ENCODE peak calls at places on chromosomes 4 and X, in eight cellular contexts. V, G, P, E, S, B, L and H are unnamed samples.

GRCh38 chrX:16671005-16671404 is 21.0 kb downstream of the S100G start:
- DNase-seq in L (no peak), S (no peak), E (peak; percentile 42), V (peak; percentile 76), G (peak; percentile 72), B (peak; percentile 4), P (peak; percentile 42), H (peak; percentile 49)

GRCh38 chr4:41212221-41213203 is 1.8 kb downstream of the APBB2 start:
- DNase-seq in B (peak; percentile 37), P (peak; percentile 77), V (peak; percentile 85), G (peak; percentile 64), S (no peak), E (peak; percentile 69), L (peak; percentile 56), H (peak; percentile 36)

GRCh38 chr4:13349096-13349495 is 135.0 kb downstream of the RAB28 start:
- DNase-seq in B (no peak), L (no peak), S (no peak), E (no peak), P (peak; percentile 28), G (peak; percentile 6), V (peak; percentile 70), H (no peak)

GRCh38 chr4:82063017-82063416 is 310.8 kb downstream of the HNRNPD start:
- DNase-seq in B (no peak), G (no peak), V (no peak), E (no peak), P (no peak), S (no peak), L (no peak), H (no peak)

GRCh38 chr4:104571341-104571740 is 76.6 kb upstream of the CXXC4 start:
- DNase-seq in V (no peak), G (no peak), B (no peak), E (peak; percentile 35), P (no peak), S (no peak), L (no peak), H (no peak)

GRCh38 chr4:114488301-114488982 is 110.2 kb upstream of the UGT8 start:
- DNase-seq in E (no peak), B (no peak), V (no peak), G (no peak), P (no peak), L (no peak), S (no peak), H (no peak)

GRCh38 chr4:185003596-185004351 is 14.5 kb upstream of the HELT start:
- DNase-seq in E (no peak), B (no peak), L (no peak), G (no peak), P (no peak), V (no peak), S (no peak), H (no peak)

GRCh38 chr4:5409980-5410618 is 298.3 kb downstream of the EVC2 start:
- DNase-seq in V (no peak), B (no peak), E (no peak), G (no peak), P (no peak), L (no peak), S (no peak), H (no peak)

GRCh38 chrX:112819813-112820212 is 20.8 kb downstream of the AMOT start:
- DNase-seq in P (no peak), E (no peak), L (no peak), S (no peak), B (no peak), V (no peak), G (no peak), H (no peak)

GRCh38 chr4:76251448-76252270 is at the start of gene FAM47E:
- DNase-seq in P (peak; percentile 27), G (peak; percentile 6), V (peak; percentile 45), L (peak; percentile 86), E (peak; percentile 57), B (peak; percentile 87), S (peak; percentile 92), H (peak; percentile 63)

GRCh38 chr4:163554870-163555465 is 60.5 kb downstream of the TMA16 start:
- DNase-seq in B (no peak), S (no peak), E (no peak), V (peak; percentile 50), L (no peak), G (peak; percentile 32), P (no peak), H (no peak)

DNA sequence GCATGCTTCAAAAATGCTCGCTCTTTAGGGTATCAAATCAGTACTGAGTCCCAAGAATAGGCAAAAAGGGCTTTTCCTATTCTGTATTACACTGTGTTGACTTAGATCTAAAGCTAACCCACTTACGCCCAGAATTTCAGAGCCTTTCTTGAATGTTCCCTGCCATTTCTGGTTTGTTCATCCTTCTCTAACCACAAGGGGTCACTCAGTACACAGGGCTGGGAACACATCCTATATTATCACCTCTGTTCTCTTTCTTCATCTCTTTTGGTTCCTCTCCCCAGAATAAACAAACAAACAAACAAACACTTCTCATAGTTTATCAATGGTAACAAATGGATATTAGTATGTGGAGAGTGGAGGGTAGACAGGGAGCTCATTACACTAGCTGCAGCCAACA is 25.5 kb upstream of the MORC4 start:
- DNase-seq in P (peak; percentile 9), S (no peak), B (peak; percentile 15), V (peak; percentile 48), G (peak; percentile 24), E (peak; percentile 38), L (no peak), H (peak; percentile 9)
- TF ChIP-seq CTCF in P (peak; percentile 42), S (peak; percentile 40), B (peak; percentile 14), V (peak; percentile 65), G (peak; percentile 52), E (peak; percentile 81), L (peak; percentile 33), H (peak; percentile 37)

GRCh38 chr4:120672558-120673147 is 249.9 kb downstream of the PRDM5 start:
- DNase-seq in B (peak; percentile 52), P (no peak), V (no peak), G (no peak), L (no peak), S (no peak), E (no peak), H (no peak)
- TF ChIP-seq CTCF in B (peak; percentile 18), P (no peak), V (no peak), G (no peak), L (no peak), S (no peak), E (no peak), H (no peak)

GRCh38 chr4:118869808-118870342 is 18.8 kb upstream of the SYNPO2 start:
- DNase-seq in G (peak; percentile 63), P (peak; percentile 60), E (no peak), S (no peak), B (no peak), L (no peak), V (peak; percentile 44), H (no peak)

GRCh38 chr4:118867311-118868067 is 21.2 kb upstream of the SYNPO2 start:
- DNase-seq in V (peak; percentile 7), E (no peak), L (no peak), G (peak; percentile 49), S (no peak), B (no peak), P (peak; percentile 30), H (no peak)

DNA sequence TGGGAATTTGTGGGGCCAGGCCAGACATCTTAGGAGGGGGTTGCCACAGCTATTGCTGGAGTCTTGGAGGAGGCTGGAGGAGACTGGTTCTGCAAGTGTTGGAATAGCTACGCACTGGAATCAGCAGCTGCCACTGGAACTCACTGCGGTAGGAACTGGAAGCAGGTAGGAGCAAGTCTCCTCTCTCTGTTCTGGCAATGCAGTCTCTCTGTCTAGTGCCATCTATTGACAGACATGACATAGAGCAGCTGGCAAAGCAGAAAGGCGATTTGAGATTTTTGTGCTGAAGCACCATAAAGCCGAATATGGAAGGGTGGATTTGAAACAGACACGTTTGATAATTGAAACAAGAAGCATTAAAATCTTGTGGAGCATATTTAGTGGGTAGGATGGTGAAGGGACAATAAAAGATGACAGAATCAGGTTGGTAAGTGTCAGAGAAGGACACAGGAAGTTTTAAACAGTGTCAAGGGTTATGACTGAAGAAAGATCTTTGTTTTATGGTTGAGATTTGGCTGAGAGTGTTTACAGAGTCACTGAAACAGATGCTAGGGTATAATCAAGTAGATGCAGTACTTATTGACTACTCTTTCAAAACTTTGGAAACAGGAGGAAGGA is 23.5 kb upstream of the SYNPO2 start:
- DNase-seq in V (peak; percentile 68), B (peak; percentile 30), L (peak; percentile 20), S (no peak), G (peak; percentile 64), P (peak; percentile 41), E (peak; percentile 50), H (peak; percentile 47)
- TF ChIP-seq CTCF in V (peak; percentile 84), B (peak; percentile 36), L (peak; percentile 55), S (peak; percentile 64), G (peak; percentile 63), P (peak; percentile 76), E (peak; percentile 50), H (peak; percentile 45)

GRCh38 chr4:112637552-112637866 is 566 bp downstream of the LARP7 start:
- DNase-seq in B (no peak), V (no peak), S (no peak), P (no peak), G (no peak), E (no peak), L (no peak), H (no peak)
- TF ChIP-seq CTCF in B (no peak), V (no peak), S (no peak), P (no peak), G (no peak), E (peak; percentile 1), L (no peak), H (no peak)